ENCODE peak calls at places on chromosomes 1 and 21, in eight cellular contexts. O, R, H, X, P, G, V and B are unnamed samples.

GRCh38 chr1:204147392-204148097 is 4.3 kb downstream of the ETNK2 start:
- DNase-seq in O (no peak), R (no peak), H (no peak), X (no peak), P (no peak), G (no peak), V (no peak), B (no peak)

GRCh38 chr1:34163792-34164509 is 1.1 kb downstream of the CSMD2 start:
- DNase-seq in O (no peak), R (no peak), H (no peak), X (no peak), P (peak), G (peak), V (no peak), B (no peak)

GRCh38 chr1:34057751-34058150 is 107.3 kb downstream of the CSMD2 start:
- DNase-seq in O (no peak), R (no peak), H (no peak), X (no peak), P (no peak), G (no peak), V (no peak), B (no peak)

GRCh38 chr1:245704765-245705164 is 550.0 kb downstream of the KIF26B start:
- DNase-seq in O (no peak), R (no peak), H (no peak), X (no peak), P (peak), G (peak), V (no peak), B (no peak)

GRCh38 chr1:56531624-56532358 is 47.6 kb downstream of the PLPP3 start:
- DNase-seq in O (no peak), R (no peak), H (no peak), X (no peak), P (no peak), G (no peak), V (no peak), B (no peak)

GRCh38 chr1:99674665-99675064 is 28.8 kb downstream of the PALMD start:
- DNase-seq in O (no peak), R (no peak), H (no peak), X (no peak), P (peak), G (peak), V (no peak), B (no peak)

GRCh38 chr21:40160911-40161310 is 293.7 kb downstream of the PCP4 start:
- DNase-seq in O (no peak), R (no peak), H (no peak), X (no peak), P (no peak), G (no peak), V (no peak), B (no peak)

GRCh38 chr1:209231476-209232156 is 351.9 kb upstream of the CAMK1G start:
- DNase-seq in O (no peak), R (no peak), H (no peak), X (no peak), P (no peak), G (no peak), V (no peak), B (no peak)

GRCh38 chr1:94481473-94481933 is 60.1 kb downstream of the F3 start:
- DNase-seq in O (no peak), R (no peak), H (peak), X (peak), P (peak), G (peak), V (peak), B (peak)

GRCh38 chr1:8815582-8816285 is 1.7 kb downstream of the RERE start:
- DNase-seq in O (no peak), R (no peak), H (no peak), X (peak), P (peak), G (peak), V (no peak), B (no peak)

GRCh38 chr1:22383526-22384291 is 67.9 kb upstream of the ZBTB40 start:
- DNase-seq in O (no peak), R (no peak), H (no peak), X (no peak), P (peak), G (no peak), V (no peak), B (no peak)

GRCh38 chr21:27108228-27108627 is 141.3 kb upstream of the ADAMTS5 start:
- DNase-seq in O (no peak), R (no peak), H (no peak), X (no peak), P (peak), G (peak), V (no peak), B (no peak)

GRCh38 chr1:153357853-153358690 is at the start of gene S100A9:
- DNase-seq in O (no peak), R (no peak), H (peak), X (no peak), P (no peak), G (no peak), V (no peak), B (peak)

GRCh38 chr1:159279754-159280153 is 22.4 kb upstream of the FCER1A start:
- DNase-seq in O (no peak), R (no peak), H (no peak), X (no peak), P (peak), G (no peak), V (no peak), B (no peak)

GRCh38 chr1:44416408-44416807 is 11.4 kb downstream of the RNF220 start:
- DNase-seq in O (no peak), R (no peak), H (no peak), X (no peak), P (no peak), G (no peak), V (no peak), B (no peak)

GRCh38 chr1:165257969-165258459 is 98.5 kb downstream of the LMX1A start:
- DNase-seq in O (peak), R (no peak), H (peak), X (peak), P (peak), G (peak), V (no peak), B (peak)

GRCh38 chr1:37149296-37149695 is 115.0 kb upstream of the GRIK3 start:
- DNase-seq in O (no peak), R (no peak), H (no peak), X (no peak), P (no peak), G (no peak), V (no peak), B (no peak)

GRCh38 chr1:82538876-82539275 is 738.1 kb downstream of the ADGRL2 start:
- DNase-seq in O (no peak), R (no peak), H (no peak), X (no peak), P (peak), G (peak), V (no peak), B (no peak)

GRCh38 chr21:32521736-32522360 is 63.5 kb downstream of the TCP10L start:
- DNase-seq in O (no peak), R (no peak), H (no peak), X (no peak), P (no peak), G (no peak), V (no peak), B (no peak)

GRCh38 chr1:10626011-10626731 is 151.4 kb downstream of the PEX14 start:
- DNase-seq in O (no peak), R (no peak), H (no peak), X (no peak), P (no peak), G (no peak), V (no peak), B (no peak)

GRCh38 chr1:24535021-24535424 is 20.9 kb upstream of the NCMAP start:
- DNase-seq in O (peak), R (no peak), H (no peak), X (peak), P (no peak), G (no peak), V (peak), B (peak)

GRCh38 chr1:248618878-248619277 is 16.0 kb downstream of the OR2T11 start:
- DNase-seq in O (peak), R (no peak), H (peak), X (peak), P (peak), G (peak), V (peak), B (no peak)

GRCh38 chr1:20481158-20481617 is 4.8 kb downstream of the CAMK2N1 start:
- DNase-seq in O (no peak), R (no peak), H (no peak), X (no peak), P (peak), G (no peak), V (no peak), B (no peak)

GRCh38 chr1:119347858-119348257 is 20.7 kb upstream of the HAO2 start:
- DNase-seq in O (no peak), R (no peak), H (no peak), X (no peak), P (peak), G (peak), V (no peak), B (no peak)

GRCh38 chr21:39660191-39660590 is 47.5 kb downstream of the B3GALT5 start:
- DNase-seq in O (no peak), R (no peak), H (peak), X (no peak), P (peak), G (peak), V (no peak), B (no peak)

GRCh38 chr1:44777547-44777946 is 2.2 kb downstream of the RPS8 start:
- DNase-seq in O (no peak), R (no peak), H (no peak), X (no peak), P (no peak), G (no peak), V (no peak), B (no peak)

GRCh38 chr1:225766967-225767413 is 10.6 kb upstream of the SRP9 start:
- DNase-seq in O (no peak), R (no peak), H (peak), X (peak), P (peak), G (peak), V (no peak), B (no peak)

GRCh38 chr1:83097715-83098613 is 901.0 kb downstream of the TTLL7 start:
- DNase-seq in O (no peak), R (no peak), H (no peak), X (no peak), P (peak), G (no peak), V (no peak), B (no peak)

GRCh38 chr1:119771016-119771415 is 2.3 kb upstream of the HMGCS2 start:
- DNase-seq in O (no peak), R (no peak), H (no peak), X (no peak), P (no peak), G (peak), V (no peak), B (no peak)

GRCh38 chr1:205536759-205537361 is 32.4 kb downstream of the CDK18 start:
- DNase-seq in O (no peak), R (peak), H (peak), X (peak), P (no peak), G (no peak), V (no peak), B (no peak)

GRCh38 chr1:204465469-204466415 is 28.9 kb downstream of the PIK3C2B start:
- DNase-seq in O (no peak), R (no peak), H (no peak), X (no peak), P (no peak), G (no peak), V (no peak), B (no peak)

GRCh38 chr1:223710179-223711133 is 1.9 kb upstream of the CAPN2 start:
- DNase-seq in O (no peak), R (no peak), H (no peak), X (no peak), P (no peak), G (no peak), V (no peak), B (no peak)

GRCh38 chr1:202105571-202106339 is 17.0 kb upstream of the GPR37L1 start:
- DNase-seq in O (no peak), R (no peak), H (no peak), X (peak), P (peak), G (peak), V (no peak), B (no peak)

GRCh38 chr1:47241114-47242113 is 9.4 kb upstream of the TAL1 start:
- DNase-seq in O (no peak), R (no peak), H (no peak), X (no peak), P (no peak), G (no peak), V (no peak), B (no peak)

GRCh38 chr1:183580281-183580682 is 10.0 kb downstream of the NCF2 start:
- DNase-seq in O (no peak), R (no peak), H (no peak), X (no peak), P (peak), G (no peak), V (no peak), B (no peak)